ENCODE peak calls at places on chromosomes 7 and 10, in six cellular contexts. One of them, this sample, is unnamed.

GRCh38 chr7:101390901-101391301 is 28.2 kb downstream of the COL26A1 start:
- DNase-seq in HuH-7: peak
- DNase-seq in posterior cingulate gyrus: no peak
- DNase-seq in stimulated activated CD4-positive, alpha-beta T cell treated with anti-CD3 and anti-CD28 coated beads, Interleukin-2, amount 100 ng/mL, for 48 hours: peak
- DNase-seq in nephron progenitor cell: peak
- DNase-seq in SHP77: peak
- DNase-seq in this sample: no peak

GRCh38 chr7:4449263-4449662 is 232.8 kb upstream of the FOXK1 start:
- DNase-seq in SHP77: no peak
- DNase-seq in posterior cingulate gyrus: no peak
- DNase-seq in stimulated activated CD4-positive, alpha-beta T cell treated with anti-CD3 and anti-CD28 coated beads, Interleukin-2, amount 100 ng/mL, for 48 hours: no peak
- DNase-seq in HuH-7: no peak
- DNase-seq in nephron progenitor cell: no peak
- DNase-seq in this sample: no peak

GRCh38 chr7:94888542-94888941 is 18.9 kb upstream of the PPP1R9A start:
- DNase-seq in HuH-7: peak
- DNase-seq in nephron progenitor cell: no peak
- DNase-seq in stimulated activated CD4-positive, alpha-beta T cell treated with anti-CD3 and anti-CD28 coated beads, Interleukin-2, amount 100 ng/mL, for 48 hours: no peak
- DNase-seq in posterior cingulate gyrus: no peak
- DNase-seq in SHP77: no peak
- DNase-seq in this sample: no peak

GRCh38 chr7:92158660-92159575 is 20.0 kb downstream of the LRRD1 start:
- DNase-seq in SHP77: no peak
- DNase-seq in nephron progenitor cell: no peak
- DNase-seq in HuH-7: no peak
- DNase-seq in stimulated activated CD4-positive, alpha-beta T cell treated with anti-CD3 and anti-CD28 coated beads, Interleukin-2, amount 100 ng/mL, for 48 hours: no peak
- DNase-seq in posterior cingulate gyrus: no peak
- DNase-seq in this sample: no peak

GRCh38 chr10:103168436-103168835 is 24.6 kb downstream of the NT5C2 start:
- DNase-seq in nephron progenitor cell: no peak
- DNase-seq in HuH-7: no peak
- DNase-seq in stimulated activated CD4-positive, alpha-beta T cell treated with anti-CD3 and anti-CD28 coated beads, Interleukin-2, amount 100 ng/mL, for 48 hours: no peak
- DNase-seq in posterior cingulate gyrus: no peak
- DNase-seq in SHP77: no peak
- DNase-seq in this sample: no peak

GRCh38 chr10:109958059-109958458 is 34.7 kb upstream of the XPNPEP1 start:
- DNase-seq in SHP77: no peak
- DNase-seq in nephron progenitor cell: no peak
- DNase-seq in HuH-7: no peak
- DNase-seq in stimulated activated CD4-positive, alpha-beta T cell treated with anti-CD3 and anti-CD28 coated beads, Interleukin-2, amount 100 ng/mL, for 48 hours: no peak
- DNase-seq in posterior cingulate gyrus: no peak
- DNase-seq in this sample: no peak

GRCh38 chr7:17234398-17235021 is 63.9 kb upstream of the AHR start:
- DNase-seq in posterior cingulate gyrus: peak
- DNase-seq in SHP77: peak
- DNase-seq in nephron progenitor cell: no peak
- DNase-seq in HuH-7: no peak
- DNase-seq in stimulated activated CD4-positive, alpha-beta T cell treated with anti-CD3 and anti-CD28 coated beads, Interleukin-2, amount 100 ng/mL, for 48 hours: peak
- DNase-seq in this sample: no peak

GRCh38 chr10:95640891-95641315 is 15.6 kb downstream of the ALDH18A1 start:
- DNase-seq in posterior cingulate gyrus: no peak
- DNase-seq in HuH-7: peak
- DNase-seq in nephron progenitor cell: no peak
- DNase-seq in stimulated activated CD4-positive, alpha-beta T cell treated with anti-CD3 and anti-CD28 coated beads, Interleukin-2, amount 100 ng/mL, for 48 hours: no peak
- DNase-seq in SHP77: no peak
- DNase-seq in this sample: no peak

GRCh38 chr7:45921381-45921698 is 268 bp upstream of the IGFBP3 start:
- DNase-seq in stimulated activated CD4-positive, alpha-beta T cell treated with anti-CD3 and anti-CD28 coated beads, Interleukin-2, amount 100 ng/mL, for 48 hours: no peak
- DNase-seq in nephron progenitor cell: no peak
- DNase-seq in posterior cingulate gyrus: no peak
- DNase-seq in HuH-7: no peak
- DNase-seq in SHP77: no peak
- DNase-seq in this sample: no peak

GRCh38 chr10:78416031-78416800 is 382.6 kb downstream of the RPS24 start:
- DNase-seq in HuH-7: no peak
- DNase-seq in stimulated activated CD4-positive, alpha-beta T cell treated with anti-CD3 and anti-CD28 coated beads, Interleukin-2, amount 100 ng/mL, for 48 hours: no peak
- DNase-seq in posterior cingulate gyrus: no peak
- DNase-seq in nephron progenitor cell: no peak
- DNase-seq in SHP77: no peak
- DNase-seq in this sample: no peak

GRCh38 chr7:474605-475424 is 44.8 kb downstream of the PDGFA start:
- DNase-seq in HuH-7: no peak
- DNase-seq in posterior cingulate gyrus: peak
- DNase-seq in nephron progenitor cell: no peak
- DNase-seq in SHP77: no peak
- DNase-seq in stimulated activated CD4-positive, alpha-beta T cell treated with anti-CD3 and anti-CD28 coated beads, Interleukin-2, amount 100 ng/mL, for 48 hours: no peak
- DNase-seq in this sample: no peak

GRCh38 chr7:38222481-38223096 is 44.5 kb downstream of the STARD3NL start:
- DNase-seq in nephron progenitor cell: no peak
- DNase-seq in posterior cingulate gyrus: no peak
- DNase-seq in stimulated activated CD4-positive, alpha-beta T cell treated with anti-CD3 and anti-CD28 coated beads, Interleukin-2, amount 100 ng/mL, for 48 hours: no peak
- DNase-seq in HuH-7: peak
- DNase-seq in SHP77: peak
- DNase-seq in this sample: peak

GRCh38 chr10:74300651-74301050 is 149.6 kb downstream of the ADK start:
- DNase-seq in stimulated activated CD4-positive, alpha-beta T cell treated with anti-CD3 and anti-CD28 coated beads, Interleukin-2, amount 100 ng/mL, for 48 hours: no peak
- DNase-seq in posterior cingulate gyrus: no peak
- DNase-seq in HuH-7: no peak
- DNase-seq in nephron progenitor cell: no peak
- DNase-seq in SHP77: no peak
- DNase-seq in this sample: no peak

GRCh38 chr10:36666451-36666850 is 458.9 kb upstream of the ANKRD30A start:
- DNase-seq in HuH-7: no peak
- DNase-seq in nephron progenitor cell: no peak
- DNase-seq in SHP77: no peak
- DNase-seq in posterior cingulate gyrus: no peak
- DNase-seq in stimulated activated CD4-positive, alpha-beta T cell treated with anti-CD3 and anti-CD28 coated beads, Interleukin-2, amount 100 ng/mL, for 48 hours: no peak
- DNase-seq in this sample: no peak